ENCODE peak calls at places on chromosome 20, in four cellular contexts. W is SK-N-DZ; K is mesothelial cell of epicardium; P is CD4-positive, alpha-beta memory T cell. L is an unnamed sample.

GRCh38 chr20:8795404-8795803 is 273.5 kb upstream of the PLCB4 start:
- DNase-seq in W (no peak), K (no peak), P (no peak), L (no peak)

GRCh38 chr20:18698735-18699380 is 111.0 kb downstream of the DTD1 start:
- DNase-seq in W (no peak), K (no peak), P (no peak), L (no peak)

GRCh38 chr20:38134427-38135281 is 30.4 kb downstream of the TGM2 start:
- DNase-seq in W (peak; percentile 56), K (no peak), P (no peak), L (no peak)

GRCh38 chr20:32443386-32443974 is 85.3 kb downstream of the ASXL1 start:
- DNase-seq in W (no peak), K (no peak), P (no peak), L (no peak)

GRCh38 chr20:33893314-33893713 is 82.2 kb downstream of the CHMP4B start:
- DNase-seq in W (no peak), K (no peak), P (no peak), L (no peak)

GRCh38 chr20:19628570-19629134 is 129.4 kb upstream of the RIN2 start:
- DNase-seq in W (peak; percentile 48), K (peak; percentile 53), P (no peak), L (no peak)

GRCh38 chr20:30912006-30912660 is 345.3 kb upstream of the DEFB115 start:
- DNase-seq in W (no peak), K (no peak), P (no peak), L (no peak)

GRCh38 chr20:14853079-14853478 is 515.7 kb upstream of the FLRT3 start:
- DNase-seq in W (no peak), K (no peak), P (no peak), L (no peak)

GRCh38 chr20:49278817-49279676 is 1.2 kb upstream of the ZNFX1 start:
- DNase-seq in W (peak; percentile 58), K (no peak), P (no peak), L (no peak)

GRCh38 chr20:10268636-10269035 is 50.0 kb downstream of the SNAP25 start:
- DNase-seq in W (no peak), K (no peak), P (no peak), L (no peak)

GRCh38 chr20:10309326-10309725 is 90.7 kb downstream of the SNAP25 start:
- DNase-seq in W (no peak), K (no peak), P (no peak), L (no peak)

GRCh38 chr20:32116079-32116521 is 6.6 kb downstream of the TM9SF4 start:
- DNase-seq in W (no peak), K (no peak), P (no peak), L (no peak)

GRCh38 chr20:44159125-44159524 is 27.9 kb downstream of the JPH2 start:
- DNase-seq in W (no peak), K (no peak), P (no peak), L (no peak)

GRCh38 chr20:53795170-53795569 is 201.5 kb upstream of the ZNF217 start:
- DNase-seq in W (no peak), K (no peak), P (no peak), L (no peak)

GRCh38 chr20:45121388-45121787 is 2.9 kb downstream of the WFDC12 start:
- DNase-seq in W (no peak), K (no peak), P (no peak), L (no peak)

GRCh38 chr20:36472656-36473071 is 68.7 kb upstream of the MYL9 start:
- DNase-seq in W (no peak), K (no peak), P (no peak), L (no peak)

GRCh38 chr20:34546751-34547181 is 11.8 kb upstream of the MAP1LC3A start:
- DNase-seq in W (peak; percentile 71), K (no peak), P (no peak), L (no peak)

GRCh38 chr20:39885975-39886649 is 802.9 kb downstream of the MAFB start:
- DNase-seq in W (peak; percentile 71), K (peak; percentile 42), P (no peak), L (no peak)

GRCh38 chr20:11891081-11891826 is 26.4 kb upstream of the BTBD3 start:
- DNase-seq in W (peak; percentile 57), K (peak; percentile 64), P (no peak), L (peak; percentile 45)

GRCh38 chr20:13302647-13303425 is 81.8 kb downstream of the ISM1 start:
- DNase-seq in W (peak; percentile 15), K (no peak), P (peak; percentile 24), L (peak; percentile 30)

GRCh38 chr20:6026051-6026450 is 27.8 kb downstream of the LRRN4 start:
- DNase-seq in W (no peak), K (no peak), P (no peak), L (no peak)

GRCh38 chr20:62740286-62741141 is 31.9 kb downstream of the NTSR1 start:
- DNase-seq in W (no peak), K (no peak), P (peak; percentile 85), L (peak; percentile 48)

GRCh38 chr20:3436864-3437574 is 29.6 kb upstream of the DNAAF9 start:
- DNase-seq in W (no peak), K (no peak), P (no peak), L (no peak)

GRCh38 chr20:35515949-35516645 is 13.4 kb downstream of the C20orf173 start:
- DNase-seq in W (no peak), K (no peak), P (no peak), L (no peak)

GRCh38 chr20:10603971-10604864 is 69.6 kb downstream of the JAG1 start:
- DNase-seq in W (no peak), K (no peak), P (no peak), L (peak; percentile 36)

GRCh38 chr20:11182715-11183114 is 508.9 kb upstream of the JAG1 start:
- DNase-seq in W (no peak), K (no peak), P (no peak), L (peak; percentile 46)

GRCh38 chr20:24768977-24769675 is 179.9 kb upstream of the CST7 start:
- DNase-seq in W (peak; percentile 89), K (peak; percentile 29), P (no peak), L (peak; percentile 7)

GRCh38 chr20:32775240-32775991 is 13.2 kb downstream of the DNMT3B start:
- DNase-seq in W (no peak), K (no peak), P (no peak), L (no peak)

GRCh38 chr20:986733-987355 is 15.3 kb downstream of the RSPO4 start:
- DNase-seq in W (no peak), K (no peak), P (no peak), L (no peak)

GRCh38 chr20:59483481-59483880 is 120.9 kb upstream of the PHACTR3 start:
- DNase-seq in W (no peak), K (no peak), P (no peak), L (no peak)

GRCh38 chr20:43029161-43029560 is 160.5 kb downstream of the PTPRT start:
- DNase-seq in W (no peak), K (no peak), P (no peak), L (no peak)

GRCh38 chr20:49452011-49452482 is 30.4 kb downstream of the KCNB1 start:
- DNase-seq in W (no peak), K (no peak), P (no peak), L (no peak)

GRCh38 chr20:62595491-62595890 is 46.8 kb upstream of the SLCO4A1 start:
- DNase-seq in W (no peak), K (no peak), P (no peak), L (peak; percentile 53)

GRCh38 chr20:1472556-1473243 is 6.1 kb upstream of the NSFL1C start:
- DNase-seq in W (no peak), K (no peak), P (no peak), L (no peak)

GRCh38 chr20:32433311-32434021 is 75.3 kb downstream of the ASXL1 start:
- DNase-seq in W (no peak), K (no peak), P (no peak), L (no peak)

L was measured in upper lobe of left lung.